ENCODE peak calls at places on chromosomes 5 and 9, in seven cellular contexts. X is A673, P is left ventricle myocardium inferior, M is pancreas, I is lower lobe of right lung, A is adrenal gland, N is suprapubic skin. W is an unnamed sample.

GRCh38 chr5:153742071-153742470 is 251.6 kb downstream of the GRIA1 start:
- DNase-seq in X (no peak), P (no peak), M (no peak), I (no peak), A (no peak), N (no peak), W (no peak)

GRCh38 chr9:14219865-14220655 is 93.9 kb downstream of the NFIB start:
- DNase-seq in X (no peak), P (no peak), M (no peak), I (no peak), A (no peak), N (no peak), W (no peak)

GRCh38 chr5:142360607-142361120 is 35.8 kb upstream of the SPRY4 start:
- DNase-seq in X (peak), P (no peak), M (peak), I (no peak), A (peak), N (no peak), W (no peak)

GRCh38 chr5:50745221-50745620 is 78.8 kb downstream of the PARP8 start:
- DNase-seq in X (no peak), P (no peak), M (no peak), I (no peak), A (no peak), N (no peak), W (no peak)

GRCh38 chr5:120655828-120656435 is 191.8 kb downstream of the PRR16 start:
- DNase-seq in X (peak), P (no peak), M (no peak), I (no peak), A (peak), N (no peak), W (no peak)

GRCh38 chr5:2024986-2025721 is 142.4 kb upstream of the IRX4 start:
- DNase-seq in X (no peak), P (no peak), M (no peak), I (no peak), A (no peak), N (no peak), W (no peak)

GRCh38 chr5:72248352-72249032 is 71.5 kb downstream of the MRPS27 start:
- DNase-seq in X (peak), P (no peak), M (peak), I (no peak), A (peak), N (no peak), W (no peak)

GRCh38 chr9:137216188-137216965 is 5.7 kb downstream of the RNF208 start:
- DNase-seq in X (no peak), P (no peak), M (no peak), I (no peak), A (no peak), N (no peak), W (peak)

GRCh38 chr5:132023258-132024116 is 12.0 kb upstream of the ACSL6 start:
- DNase-seq in X (no peak), P (no peak), M (no peak), I (no peak), A (no peak), N (no peak), W (no peak)

GRCh38 chr9:95570646-95571045 is 53.9 kb upstream of the PTCH1 start:
- DNase-seq in X (peak), P (no peak), M (no peak), I (no peak), A (no peak), N (no peak), W (no peak)

GRCh38 chr5:149702953-149703646 is 27.0 kb upstream of the PPARGC1B start:
- DNase-seq in X (no peak), P (no peak), M (no peak), I (no peak), A (no peak), N (no peak), W (no peak)

GRCh38 chr5:55645304-55645703 is 66.8 kb downstream of the SLC38A9 start:
- DNase-seq in X (no peak), P (no peak), M (no peak), I (no peak), A (peak), N (no peak), W (no peak)

GRCh38 chr5:133663380-133664054 is 51.2 kb upstream of the FSTL4 start:
- DNase-seq in X (no peak), P (no peak), M (no peak), I (no peak), A (no peak), N (no peak), W (no peak)

GRCh38 chr5:43730832-43731342 is 127.9 kb downstream of the NNT start:
- DNase-seq in X (no peak), P (no peak), M (no peak), I (no peak), A (no peak), N (no peak), W (no peak)

GRCh38 chr9:18502546-18502945 is 28.6 kb downstream of the ADAMTSL1 start:
- DNase-seq in X (no peak), P (no peak), M (no peak), I (no peak), A (peak), N (no peak), W (no peak)

GRCh38 chr5:149260761-149261160 is 10.9 kb upstream of the AFAP1L1 start:
- DNase-seq in X (no peak), P (no peak), M (no peak), I (no peak), A (no peak), N (no peak), W (no peak)

GRCh38 chr9:31839273-31839672 is 545.2 kb upstream of the ACO1 start:
- DNase-seq in X (peak), P (no peak), M (no peak), I (no peak), A (no peak), N (no peak), W (no peak)

GRCh38 chr9:120708526-120709224 is 5.6 kb downstream of the MEGF9 start:
- DNase-seq in X (no peak), P (no peak), M (no peak), I (no peak), A (no peak), N (no peak), W (no peak)

GRCh38 chr5:171816666-171817065 is 31.0 kb downstream of the SMIM23 start:
- DNase-seq in X (no peak), P (no peak), M (no peak), I (no peak), A (no peak), N (no peak), W (no peak)
- H3K27ac ChIP-seq in X (no peak), P (no peak), M (no peak), I (no peak), A (no peak), N (no peak), W (no peak)

DNA sequence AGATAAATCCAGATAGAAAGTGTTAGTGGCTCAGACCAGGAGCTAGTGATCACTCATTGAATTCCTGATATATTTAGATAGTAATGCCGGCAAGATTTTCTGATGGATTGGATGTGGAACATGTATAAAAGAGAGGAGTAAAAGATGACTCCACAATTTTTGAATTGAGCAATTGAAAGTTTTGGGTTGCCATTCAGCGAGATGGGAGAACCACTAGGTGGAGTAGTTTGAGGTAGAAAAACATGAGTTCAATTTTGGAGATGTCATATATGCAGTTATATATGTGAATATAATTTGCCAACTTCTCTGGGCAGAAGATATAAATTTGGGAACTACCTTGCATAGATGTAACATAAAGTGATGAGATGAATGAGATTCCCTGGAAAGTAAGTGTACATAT is 502.5 kb upstream of the SEMA6A start:
- DNase-seq in X (no peak), P (no peak), M (no peak), I (no peak), A (no peak), N (no peak), W (no peak)
- TF ChIP-seq CTCF in X (peak), P (peak), M (no peak), I (no peak), A (peak), N (no peak), W (peak)

DNA sequence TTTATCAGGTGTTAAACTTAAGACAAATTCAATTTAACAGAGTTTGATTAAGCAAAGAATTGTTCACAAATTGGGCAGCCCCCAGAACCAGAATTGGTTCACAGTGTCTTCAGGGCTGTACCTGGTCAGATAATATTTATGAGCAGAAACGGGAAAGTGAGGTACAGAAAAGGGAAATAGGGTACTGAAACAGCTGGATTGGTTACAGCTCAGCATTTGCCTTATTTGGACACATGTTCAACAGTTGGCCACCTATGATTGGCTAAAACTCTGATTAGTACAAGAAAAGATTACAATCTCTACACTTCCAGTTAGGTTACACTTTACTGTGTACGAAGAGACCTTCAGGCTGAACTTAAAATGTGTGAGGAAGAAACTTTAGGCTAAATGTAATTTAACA is 18.7 kb downstream of the LRRC70 start:
- DNase-seq in X (no peak), P (no peak), M (no peak), I (no peak), A (no peak), N (no peak), W (no peak)
- H3K4me3 ChIP-seq in X (no peak), P (no peak), M (no peak), I (no peak), A (no peak), N (no peak), W (no peak)

GRCh38 chr5:137560414-137560813 is 61.3 kb upstream of the SPOCK1 start:
- DNase-seq in X (no peak), P (no peak), M (no peak), I (no peak), A (no peak), N (no peak), W (no peak)
- H3K27ac ChIP-seq in X (no peak), P (no peak), M (no peak), I (no peak), A (no peak), N (no peak), W (no peak)

DNA sequence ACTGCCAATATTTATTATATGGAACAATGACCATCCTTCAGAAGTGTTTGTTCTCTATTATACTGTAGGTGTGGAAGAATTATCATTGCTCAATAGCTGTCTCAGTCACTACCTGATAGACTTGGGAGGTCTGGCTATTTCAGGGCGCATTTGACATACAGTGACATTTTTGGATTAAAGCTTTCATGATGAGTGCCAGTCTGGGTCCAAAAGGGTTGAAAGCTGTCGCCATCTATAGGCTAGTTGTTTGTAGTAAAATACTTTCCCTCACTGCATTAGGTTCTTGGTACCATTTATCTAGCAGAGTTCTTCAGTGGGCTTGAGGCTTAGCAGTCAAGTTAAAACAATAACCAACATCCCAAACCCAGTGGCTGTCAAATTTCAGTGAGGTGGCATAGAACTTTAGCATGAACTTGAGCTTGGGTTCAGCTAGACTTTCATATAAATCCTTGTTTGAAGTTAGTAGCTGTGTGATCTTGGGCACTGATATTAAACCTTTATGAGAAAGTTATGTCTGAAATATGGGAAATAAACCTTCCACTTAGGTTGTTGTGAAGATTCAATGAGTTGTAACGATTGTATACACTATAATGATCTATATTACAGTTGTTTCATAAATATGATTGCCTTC is 110.5 kb upstream of the CDKN2B start:
- DNase-seq in X (no peak), P (no peak), M (no peak), I (no peak), A (no peak), N (no peak), W (no peak)
- TF ChIP-seq CTCF in X (no peak), P (peak), M (no peak), I (peak), A (peak), N (no peak), W (peak)

W was measured in upper lobe of right lung.